ENCODE peak calls at places on chromosome 5, in four cellular contexts. O is PC-9, N is neuronal stem cell, R is adrenal gland. P is an unnamed sample. For H3K36me3, the result is how much of the 10 kb centered on the place peaks cover.

GRCh38 chr5:163565931-163566608 is 60.7 kb downstream of the MAT2B start:
- DNase-seq in N (no peak), O (no peak), R (no peak), P (peak)

GRCh38 chr5:25006734-25007133 is 362.0 kb upstream of the CDH10 start:
- DNase-seq in O (peak), N (peak), R (no peak), P (peak)

GRCh38 chr5:16881253-16881652 is 54.8 kb downstream of the MYO10 start:
- DNase-seq in N (no peak), R (no peak), O (no peak), P (no peak)

GRCh38 chr5:178793156-178793555 is 62.7 kb upstream of the ZNF354A start:
- DNase-seq in O (peak), R (peak), N (no peak), P (peak)

GRCh38 chr5:65765582-65765981 is 43.6 kb downstream of the NLN start:
- DNase-seq in O (no peak), R (no peak), N (no peak), P (no peak)

GRCh38 chr5:82765765-82766164 is 311.4 kb downstream of the TMEM167A start:
- DNase-seq in O (no peak), N (no peak), R (no peak), P (no peak)

GRCh38 chr5:54883374-54884194 is 101.8 kb downstream of the ESM1 start:
- DNase-seq in O (no peak), R (peak), N (peak), P (peak)

GRCh38 chr5:96214442-96215197 is 218.4 kb downstream of the PCSK1 start:
- DNase-seq in O (no peak), R (no peak), N (no peak), P (no peak)

GRCh38 chr5:78621269-78621871 is 27.2 kb downstream of the LHFPL2 start:
- DNase-seq in N (no peak), O (no peak), R (no peak), P (no peak)

GRCh38 chr5:68898961-68899471 is 194.8 kb upstream of the SLC30A5 start:
- DNase-seq in R (no peak), O (peak), N (no peak), P (no peak)

GRCh38 chr5:13945271-13945670 is 783 bp upstream of the DNAH5 start:
- DNase-seq in O (no peak), R (no peak), N (no peak), P (no peak)

GRCh38 chr5:67581203-67581602 is 384.6 kb upstream of the CD180 start:
- DNase-seq in O (no peak), N (no peak), R (no peak), P (no peak)

GRCh38 chr5:62521319-62521718 is 57.3 kb upstream of the LRRC70 start:
- DNase-seq in O (no peak), N (no peak), R (no peak), P (no peak)

GRCh38 chr5:62522811-62523210 is 55.8 kb upstream of the LRRC70 start:
- DNase-seq in O (no peak), N (no peak), R (no peak), P (no peak)
- H3K36me3 ChIP-seq in O (under half), N (under half), R (under half), P (under half)

GRCh38 chr5:147658293-147658932 is 124.1 kb downstream of the JAKMIP2 start:
- DNase-seq in R (no peak), N (no peak), O (no peak), P (peak)
- H3K36me3 ChIP-seq in R (under half), N (under half), O (under half), P (under half)

DNA sequence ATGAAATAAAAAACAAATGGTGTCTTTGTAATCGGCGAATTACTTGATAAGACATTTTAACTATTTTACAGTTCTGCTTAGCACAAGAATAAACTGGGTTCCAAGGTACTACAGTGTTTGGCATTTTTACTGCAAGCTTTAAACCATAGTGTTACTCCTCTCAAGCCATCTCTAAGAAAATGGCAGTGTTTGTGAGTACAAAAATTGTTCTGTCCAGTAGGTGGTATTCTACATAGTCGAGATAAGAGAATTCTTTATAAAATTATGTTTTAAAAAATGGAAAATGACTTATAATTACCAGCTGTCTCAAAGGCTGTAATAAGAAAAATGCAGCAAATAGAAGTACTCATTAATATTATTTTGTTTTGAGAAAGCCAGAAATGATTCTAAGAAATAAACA is 3.2 kb downstream of the SMIM15 start:
- DNase-seq in O (no peak), N (no peak), R (no peak), P (no peak)
- H3K36me3 ChIP-seq in O (under half), N (half or more), R (under half), P (under half)

GRCh38 chr5:141623197-141623596 is 4.4 kb upstream of the DIAPH1 start:
- DNase-seq in O (no peak), N (no peak), R (no peak), P (no peak)

GRCh38 chr5:141618804-141619554 is at the start of gene DIAPH1:
- DNase-seq in O (peak), N (peak), R (peak), P (peak)

GRCh38 chr5:141628175-141628788 is 8.4 kb downstream of the HDAC3 start:
- DNase-seq in R (no peak), N (no peak), O (no peak), P (no peak)

GRCh38 chr5:141618030-141618803 is 583 bp downstream of the DIAPH1 start:
- DNase-seq in R (peak), O (peak), N (peak), P (peak)

GRCh38 chr5:141623621-141624020 is 4.8 kb upstream of the DIAPH1 start:
- DNase-seq in O (no peak), N (no peak), R (no peak), P (no peak)
- H3K36me3 ChIP-seq in O (under half), N (half or more), R (under half), P (under half)

GRCh38 chr5:94885931-94886330 is 267.5 kb downstream of the SLF1 start:
- DNase-seq in R (no peak), O (no peak), N (no peak), P (no peak)
- H3K36me3 ChIP-seq in R (under half), O (under half), N (under half), P (under half)

DNA sequence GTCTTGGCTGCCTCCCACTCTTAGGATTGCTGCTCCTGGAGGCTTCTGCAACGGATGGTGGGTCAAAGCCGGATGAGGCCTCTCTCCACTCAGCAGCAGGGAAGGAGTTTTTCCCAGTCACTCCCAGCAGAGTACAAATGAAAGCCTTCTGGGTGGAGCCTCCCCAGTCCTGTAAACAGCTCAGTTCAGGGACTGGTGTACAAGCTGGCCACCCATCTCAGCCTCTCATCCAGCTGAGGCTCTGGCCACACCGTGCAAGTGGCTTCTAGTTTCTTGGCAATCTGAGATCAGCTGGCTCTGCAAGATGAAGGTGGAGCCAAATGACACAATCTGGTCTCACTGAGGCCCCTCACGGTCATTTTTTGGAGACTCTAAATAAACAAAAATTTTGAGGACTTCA is 10.0 kb downstream of the GPX3 start:
- DNase-seq in O (no peak), R (no peak), N (no peak), P (no peak)
- H3K36me3 ChIP-seq in O (under half), R (under half), N (half or more), P (under half)

DNA sequence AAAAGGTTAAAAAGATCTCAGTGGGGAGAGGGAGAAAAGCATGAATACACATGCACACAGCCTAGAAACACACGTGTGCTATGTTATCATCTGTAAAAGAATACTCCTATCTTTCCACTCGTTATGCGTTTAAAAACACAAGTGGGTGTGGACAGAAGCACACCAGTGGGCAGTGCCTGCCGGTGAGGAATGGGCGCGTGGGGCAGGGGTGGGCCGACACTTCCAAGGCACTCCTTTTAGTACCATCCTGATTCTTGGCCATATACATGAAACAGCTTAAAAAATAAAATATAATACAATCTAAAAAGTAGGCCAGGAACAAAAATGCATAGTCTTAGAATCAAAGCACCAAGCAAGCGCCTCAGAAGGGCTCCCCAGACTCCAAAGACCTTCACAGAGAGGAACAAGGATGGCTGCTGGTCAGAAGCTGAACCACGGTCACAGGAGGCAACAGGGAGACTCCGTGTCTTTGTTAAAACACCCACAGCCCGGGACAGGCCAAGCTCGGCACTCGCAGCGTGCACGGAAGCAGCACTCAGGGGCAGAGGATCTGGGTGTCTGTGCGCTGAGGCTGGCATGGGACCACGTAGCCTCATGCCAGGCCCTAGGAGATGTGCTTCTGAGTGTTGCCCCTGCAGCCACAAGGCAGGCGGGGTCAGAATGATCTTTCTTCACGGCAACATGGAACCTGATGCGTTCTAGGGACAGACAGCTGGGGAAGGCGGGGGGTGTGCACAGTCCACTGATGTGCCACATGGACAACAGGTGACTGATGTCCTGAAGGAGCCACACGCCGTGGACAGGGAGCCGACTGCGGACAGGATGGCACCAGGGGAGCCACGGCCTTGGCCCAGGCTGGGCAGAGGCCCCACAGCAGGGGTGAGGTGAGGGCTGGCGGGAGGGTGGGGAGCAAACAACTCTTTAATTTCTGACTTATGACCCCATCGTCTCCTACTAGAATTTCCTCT is 15.9 kb downstream of the BRD9 start:
- DNase-seq in R (no peak), N (no peak), O (no peak), P (no peak)
- H3K36me3 ChIP-seq in R (under half), N (half or more), O (under half), P (under half)

DNA sequence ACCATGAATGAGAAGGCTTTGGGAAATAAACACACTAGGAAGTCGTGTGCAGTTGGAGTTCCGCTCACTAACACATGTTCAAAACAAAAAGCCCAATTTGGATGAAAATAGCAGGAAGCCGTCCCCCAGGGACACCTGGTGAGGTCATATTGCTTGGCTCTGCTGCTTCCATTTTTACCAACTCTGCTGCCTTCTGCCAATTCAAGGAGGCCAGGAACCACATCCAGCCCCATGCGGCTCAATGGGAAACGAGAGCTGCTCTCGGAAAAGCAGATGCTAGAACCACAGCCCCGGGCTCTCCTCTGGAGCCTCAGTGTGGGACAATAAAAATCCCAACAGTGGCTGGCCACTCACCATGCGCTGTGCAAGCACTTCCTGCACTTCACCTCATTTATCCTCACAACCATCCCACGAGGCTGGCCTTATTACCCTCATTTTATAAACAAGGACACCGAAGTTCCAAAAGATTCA is 13.4 kb downstream of the ADAM19 start:
- DNase-seq in R (no peak), N (no peak), O (no peak), P (no peak)
- H3K36me3 ChIP-seq in R (under half), N (under half), O (under half), P (under half)